ENCODE peak calls at places on chromosomes 12 and 14, in five cellular contexts. B, T, U, J and M are unnamed samples.

GRCh38 chr12:45336331-45336730 is 120.4 kb downstream of the ANO6 start:
- DNase-seq in B (no peak), T (no peak), U (no peak), J (no peak), M (peak)

GRCh38 chr12:124993568-124994434 is at the start of gene BRI3BP:
- DNase-seq in B (peak), T (peak), U (no peak), J (peak), M (peak)

GRCh38 chr12:28937196-28937595 is 211.9 kb upstream of the FAR2 start:
- DNase-seq in B (no peak), T (no peak), U (no peak), J (no peak), M (peak)

GRCh38 chr14:24094839-24095195 is 706 bp downstream of the PCK2 start:
- DNase-seq in B (no peak), T (no peak), U (no peak), J (peak), M (no peak)

GRCh38 chr12:112714166-112714565 is 77.4 kb upstream of the RPH3A start:
- DNase-seq in B (no peak), T (no peak), U (no peak), J (no peak), M (no peak)

GRCh38 chr14:102508774-102509743 is 517 bp downstream of the ANKRD9 start:
- DNase-seq in B (peak), T (peak), U (peak), J (peak), M (peak)

GRCh38 chr12:75488553-75488952 is 8.0 kb downstream of the GLIPR1 start:
- DNase-seq in B (no peak), T (no peak), U (no peak), J (no peak), M (peak)

GRCh38 chr12:112422531-112422930 is 3.8 kb downstream of the PTPN11 start:
- DNase-seq in B (no peak), T (no peak), U (no peak), J (no peak), M (peak)

GRCh38 chr12:53623986-53624385 is 2.2 kb downstream of the ATF7 start:
- DNase-seq in B (peak), T (peak), U (peak), J (no peak), M (peak)

GRCh38 chr14:34439090-34439489 is 22.9 kb downstream of the SPTSSA start:
- DNase-seq in B (no peak), T (no peak), U (no peak), J (no peak), M (no peak)

GRCh38 chr14:102655154-102655553 is 62.7 kb downstream of the RCOR1 start:
- DNase-seq in B (no peak), T (no peak), U (no peak), J (no peak), M (peak)

GRCh38 chr12:4956054-4956453 is 46.3 kb downstream of the KCNA1 start:
- DNase-seq in B (no peak), T (no peak), U (no peak), J (no peak), M (peak)

GRCh38 chr12:131116437-131117117 is 162.9 kb downstream of the ADGRD1 start:
- DNase-seq in B (no peak), T (no peak), U (no peak), J (no peak), M (peak)

GRCh38 chr14:102902523-102903247 is 19.8 kb upstream of the AMN start:
- DNase-seq in B (no peak), T (no peak), U (no peak), J (no peak), M (no peak)

GRCh38 chr12:103455020-103455763 is 40.6 kb downstream of the C12orf42 start:
- DNase-seq in B (no peak), T (no peak), U (no peak), J (no peak), M (no peak)

GRCh38 chr14:23056956-23057756 is at the start of gene CDH24:
- DNase-seq in B (peak), T (peak), U (peak), J (peak), M (peak)

GRCh38 chr14:47555333-47555732 is 120.1 kb downstream of the MDGA2 start:
- DNase-seq in B (no peak), T (no peak), U (no peak), J (no peak), M (no peak)

GRCh38 chr14:37894463-37894862 is 299.0 kb downstream of the TTC6 start:
- DNase-seq in B (no peak), T (no peak), U (no peak), J (no peak), M (no peak)

GRCh38 chr12:31020385-31021166 is 53.1 kb upstream of the DDX11 start:
- DNase-seq in B (no peak), T (no peak), U (peak), J (no peak), M (no peak)

GRCh38 chr12:2683283-2684025 is 111.3 kb upstream of the FKBP4 start:
- DNase-seq in B (peak), T (no peak), U (peak), J (no peak), M (peak)

GRCh38 chr12:6912164-6912956 is 2.0 kb upstream of the ENO2 start:
- DNase-seq in B (no peak), T (no peak), U (no peak), J (no peak), M (no peak)

GRCh38 chr12:11824736-11825135 is 175.3 kb downstream of the ETV6 start:
- DNase-seq in B (no peak), T (no peak), U (no peak), J (no peak), M (no peak)

GRCh38 chr12:54304187-54304810 is 3.5 kb upstream of the NFE2 start:
- DNase-seq in B (no peak), T (peak), U (peak), J (peak), M (peak)

GRCh38 chr14:23432102-23432925 is 3.1 kb downstream of the MYH7 start:
- DNase-seq in B (no peak), T (no peak), U (no peak), J (no peak), M (no peak)

GRCh38 chr12:52044284-52044983 is 6.8 kb upstream of the NR4A1 start:
- DNase-seq in B (peak), T (peak), U (peak), J (peak), M (peak)

GRCh38 chr14:90742252-90742651 is 74.0 kb downstream of the TTC7B start:
- DNase-seq in B (no peak), T (no peak), U (no peak), J (no peak), M (no peak)

DNA sequence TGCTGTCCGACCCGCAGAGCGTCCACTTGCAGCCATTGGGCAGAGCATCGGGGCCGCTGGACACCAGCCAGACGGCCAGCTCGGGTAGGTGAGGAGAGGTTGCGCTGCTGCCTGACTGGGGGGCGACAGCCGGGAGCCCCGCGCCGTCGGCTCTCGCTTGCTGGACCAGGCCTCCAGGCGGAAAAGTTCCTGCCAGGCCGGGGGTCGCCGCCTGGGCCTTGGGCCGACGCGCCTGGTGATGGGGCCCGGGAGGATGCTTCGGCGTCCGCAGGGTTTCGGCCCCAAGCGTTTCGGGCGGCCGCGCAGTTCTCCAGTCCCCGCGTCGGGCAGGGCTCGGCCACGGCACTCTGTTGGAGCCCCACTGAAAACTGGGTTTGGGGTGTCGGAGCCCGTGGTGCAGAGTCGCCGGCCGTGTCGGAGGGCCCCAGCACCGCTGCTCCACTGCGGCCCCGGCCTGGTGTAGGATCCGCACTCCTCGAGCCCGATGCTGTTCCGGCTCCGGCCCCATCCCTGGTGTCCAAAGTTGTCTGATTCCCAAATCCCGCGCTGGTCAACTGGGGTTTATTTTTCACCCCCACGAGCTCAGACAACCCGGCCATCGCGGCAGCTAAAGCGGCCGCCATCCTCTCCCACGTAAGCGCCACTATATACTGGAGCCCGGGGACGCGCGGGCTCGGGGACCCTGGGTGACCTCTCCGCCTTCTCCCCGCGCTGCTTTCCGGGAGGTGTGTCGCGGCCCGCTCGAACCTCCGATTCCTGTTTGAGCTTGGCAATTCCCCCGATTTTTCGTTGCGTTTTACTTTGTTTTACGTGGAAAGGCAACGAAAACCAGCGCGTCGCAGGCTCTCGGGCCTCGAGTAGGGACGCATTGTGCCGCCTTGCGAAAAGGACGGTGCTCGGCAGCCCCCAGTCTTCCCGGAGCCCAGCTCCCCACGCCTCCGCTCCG is 872 bp downstream of the VSX2 start:
- DNase-seq in B (no peak), T (no peak), U (no peak), J (no peak), M (no peak)
- H3K4me3 ChIP-seq in B (peak), T (peak), U (no peak), J (no peak), M (no peak)

GRCh38 chr12:68402422-68402821 is 70.3 kb upstream of the MDM1 start:
- DNase-seq in B (no peak), T (no peak), U (no peak), J (no peak), M (no peak)

GRCh38 chr12:68403711-68404110 is 71.5 kb upstream of the MDM1 start:
- DNase-seq in B (no peak), T (no peak), U (no peak), J (no peak), M (no peak)

GRCh38 chr12:68397566-68398158 is 65.5 kb upstream of the MDM1 start:
- DNase-seq in B (no peak), T (no peak), U (no peak), J (no peak), M (no peak)

GRCh38 chr12:68403296-68403695 is 71.1 kb upstream of the MDM1 start:
- DNase-seq in B (no peak), T (no peak), U (no peak), J (no peak), M (no peak)

DNA sequence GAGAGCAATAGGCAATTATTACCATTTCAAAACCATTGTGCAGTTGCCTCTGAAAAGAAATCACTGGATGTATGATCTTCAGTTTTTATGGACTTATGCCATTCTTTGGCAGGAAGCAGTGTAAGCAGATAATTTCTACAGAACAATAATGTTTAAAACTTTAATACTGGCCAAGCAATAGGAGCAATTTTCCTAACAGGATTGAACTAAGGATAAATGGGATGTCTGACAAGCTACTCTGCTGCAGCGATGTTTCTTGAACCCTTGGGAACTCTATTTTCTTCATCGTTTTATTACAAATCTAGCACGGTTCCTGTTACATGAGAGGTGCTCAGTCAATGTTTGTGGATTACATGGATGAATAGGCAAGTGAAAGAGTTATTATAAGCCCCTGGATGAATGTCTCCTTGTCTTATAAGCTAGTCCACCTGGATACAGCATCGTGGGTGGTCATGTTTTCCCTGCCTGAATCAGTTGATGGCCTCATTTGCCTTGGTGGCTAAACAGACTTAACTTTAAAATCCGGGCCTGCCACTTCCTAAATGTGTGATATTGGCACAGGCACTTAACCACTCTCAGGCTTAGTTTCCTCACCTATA is 68.2 kb upstream of the MDM1 start:
- DNase-seq in B (no peak), T (no peak), U (no peak), J (no peak), M (no peak)
- TF ChIP-seq CTCF in B (no peak), T (no peak), U (no peak), J (no peak), M (no peak)

DNA sequence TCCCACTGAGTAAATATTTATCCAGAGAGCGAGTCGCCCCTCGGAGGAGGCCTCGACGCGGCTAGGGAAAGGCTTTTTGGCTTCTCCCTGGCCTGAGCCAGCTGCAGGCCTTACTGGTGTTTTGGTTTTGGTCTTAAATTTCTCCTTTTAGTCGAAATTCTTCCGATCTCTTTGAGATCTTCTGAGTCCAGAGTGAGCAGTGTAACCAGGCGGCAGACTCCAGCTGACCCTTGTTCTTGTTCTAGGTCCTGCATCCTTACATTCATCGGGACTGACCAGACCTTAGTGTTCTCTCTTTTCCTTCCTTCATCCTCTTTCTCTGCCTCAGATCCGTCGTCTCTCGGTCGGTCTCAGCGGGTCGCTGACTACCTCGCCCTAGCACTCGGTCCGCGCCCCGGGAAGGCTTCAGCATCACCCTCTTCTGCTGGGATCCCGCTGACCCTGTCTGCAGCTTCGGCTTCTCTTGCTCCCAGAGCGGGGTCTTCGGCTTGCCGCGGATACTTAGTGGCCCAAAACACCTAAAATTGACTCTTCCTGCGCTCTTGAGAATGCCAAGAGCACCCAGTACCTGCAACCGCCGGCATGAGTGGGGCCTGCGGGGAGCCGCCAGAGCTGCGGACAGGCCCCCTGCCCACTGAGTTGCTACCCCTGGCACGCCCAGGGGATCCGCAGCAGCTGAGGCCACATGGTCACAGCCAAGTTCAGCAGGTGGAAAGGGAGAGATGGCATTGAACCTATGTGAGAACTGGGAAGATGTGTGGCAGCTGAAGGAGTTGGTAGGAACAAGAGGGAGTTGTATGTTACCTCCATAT is 2.4 kb upstream of the PAX9 start:
- DNase-seq in B (no peak), T (no peak), U (no peak), J (no peak), M (no peak)
- H3K4me3 ChIP-seq in B (no peak), T (no peak), U (no peak), J (no peak), M (no peak)

DNA sequence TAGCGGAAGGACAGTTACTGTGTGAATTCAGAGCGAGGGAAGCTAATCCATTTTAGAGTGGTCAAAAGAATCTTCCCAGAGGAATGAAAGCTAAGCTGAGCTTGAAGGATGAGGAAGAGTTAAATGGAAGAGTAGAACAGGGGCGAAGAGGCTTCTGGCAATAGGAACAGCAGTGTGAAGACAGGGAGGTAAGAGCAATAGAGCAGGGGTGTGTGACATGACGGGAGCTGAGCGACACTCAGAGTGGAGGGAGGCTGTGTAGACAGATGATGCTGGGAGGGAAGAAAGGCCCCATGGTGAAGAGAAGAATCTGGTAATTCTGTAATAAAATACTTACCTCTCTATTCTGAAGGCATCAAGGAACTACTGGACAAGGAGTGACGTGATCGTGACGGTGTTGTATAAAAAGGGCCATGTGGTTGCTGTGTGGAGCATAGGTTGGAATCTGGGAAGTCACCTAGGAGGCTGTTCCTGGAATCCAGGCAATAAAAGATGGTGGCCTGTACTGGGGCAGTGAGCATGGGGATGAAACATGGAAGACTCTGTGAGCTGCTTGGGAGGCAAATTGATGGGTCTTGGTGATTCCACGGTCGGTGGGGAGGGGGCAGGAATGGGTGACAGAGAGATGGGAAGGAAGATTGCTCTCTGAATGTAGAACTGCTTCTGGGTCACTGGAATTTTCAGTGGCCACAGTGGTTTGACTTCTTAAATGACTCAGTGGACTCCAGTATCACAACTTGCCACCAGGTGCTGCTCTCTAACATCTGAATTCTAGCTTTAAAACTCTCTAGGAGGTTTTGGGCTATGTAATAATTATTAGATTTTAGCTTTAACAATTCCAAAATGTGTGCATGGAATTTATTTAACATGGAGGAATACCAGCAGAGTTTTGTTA is 164.1 kb downstream of the ATP23 start:
- DNase-seq in B (no peak), T (no peak), U (no peak), J (no peak), M (peak)
- TF ChIP-seq CTCF in B (no peak), T (no peak), U (no peak), J (no peak), M (peak)

DNA sequence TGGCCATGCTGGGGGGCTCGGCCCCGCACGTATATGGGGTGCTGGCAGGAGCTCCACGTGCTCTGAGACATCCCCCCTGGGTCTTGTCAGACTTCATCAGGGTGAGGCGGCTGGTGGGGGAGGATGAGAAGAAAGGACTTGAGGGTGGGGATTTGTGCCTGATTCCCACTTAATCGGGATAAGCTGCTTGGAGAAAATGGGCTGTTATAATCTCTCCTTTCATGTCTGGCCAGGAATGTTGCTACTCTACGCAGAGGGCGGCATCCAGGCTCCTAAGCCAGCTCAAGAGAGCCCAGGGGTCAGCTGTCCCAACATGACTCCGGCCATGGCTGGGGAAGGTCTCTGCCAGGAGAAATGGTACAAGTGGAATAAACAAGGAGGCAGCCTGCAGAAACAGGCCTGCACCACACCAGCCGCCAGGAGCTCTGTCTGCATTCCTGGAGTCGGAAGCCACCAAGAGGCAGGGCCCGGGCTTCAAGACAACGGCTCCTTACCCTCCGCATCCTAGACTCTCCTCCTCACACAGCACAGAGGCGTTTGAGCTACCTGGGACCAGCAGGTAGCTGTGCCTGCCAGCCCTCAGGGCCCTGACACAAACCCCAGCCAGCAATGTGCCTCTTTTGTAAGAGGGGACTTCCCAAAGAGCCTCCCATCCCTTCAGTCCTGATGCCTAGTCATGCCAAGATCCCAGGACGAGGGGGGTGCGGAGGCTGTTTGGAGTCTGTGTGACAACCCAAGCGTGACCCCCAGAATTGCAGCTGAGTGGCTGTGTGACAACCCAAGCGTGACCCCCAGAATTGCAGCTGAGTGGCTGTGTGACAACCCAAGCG is 195.8 kb upstream of the DIO3 start:
- DNase-seq in B (no peak), T (no peak), U (peak), J (no peak), M (no peak)
- H3K4me3 ChIP-seq in B (no peak), T (no peak), U (no peak), J (no peak), M (no peak)

GRCh38 chr14:98138666-98139065 is 1133.3 kb downstream of the BCL11B start:
- DNase-seq in B (no peak), T (no peak), U (no peak), J (peak), M (no peak)
- TF ChIP-seq CTCF in B (peak), T (no peak), U (no peak), J (peak), M (no peak)